ENCODE peak calls at places on chromosomes 1 and 21, in four cellular contexts. P is BE2C, S is AG04449, X is GM23248. M is an unnamed sample.
A peak's percentile ranks its signal among the peaks of the same experiment; 100 is the strongest.

GRCh38 chr1:150763631-150764223 is 1.9 kb downstream of the CTSS start:
- DNase-seq in P (no peak), S (no peak), X (no peak), M (no peak)

GRCh38 chr21:44932366-44933181 is 7.3 kb upstream of the SLX9 start:
- DNase-seq in P (peak; percentile 43), S (no peak), X (peak; percentile 72), M (no peak)

GRCh38 chr1:74508449-74508848 is 4.0 kb downstream of the LRRC53 start:
- DNase-seq in P (peak; percentile 32), S (no peak), X (no peak), M (no peak)

GRCh38 chr1:119647228-119647733 is 785 bp downstream of the ZNF697 start:
- DNase-seq in P (no peak), S (no peak), X (peak; percentile 52), M (no peak)

GRCh38 chr1:34684246-34684645 is 70.6 kb upstream of the GJB5 start:
- DNase-seq in P (no peak), S (no peak), X (no peak), M (no peak)

GRCh38 chr21:36788116-36788515 is 89.2 kb downstream of the SIM2 start:
- DNase-seq in P (no peak), S (no peak), X (no peak), M (peak; percentile 19)

GRCh38 chr21:42593815-42594157 is 59.6 kb upstream of the PDE9A start:
- DNase-seq in P (no peak), S (no peak), X (no peak), M (no peak)

GRCh38 chr1:12063141-12064072 is at the start of gene TNFRSF8:
- DNase-seq in P (no peak), S (no peak), X (peak; percentile 71), M (no peak)

GRCh38 chr21:45607021-45607921 is 36.3 kb upstream of the PCBP3 start:
- DNase-seq in P (no peak), S (no peak), X (no peak), M (no peak)

DNA sequence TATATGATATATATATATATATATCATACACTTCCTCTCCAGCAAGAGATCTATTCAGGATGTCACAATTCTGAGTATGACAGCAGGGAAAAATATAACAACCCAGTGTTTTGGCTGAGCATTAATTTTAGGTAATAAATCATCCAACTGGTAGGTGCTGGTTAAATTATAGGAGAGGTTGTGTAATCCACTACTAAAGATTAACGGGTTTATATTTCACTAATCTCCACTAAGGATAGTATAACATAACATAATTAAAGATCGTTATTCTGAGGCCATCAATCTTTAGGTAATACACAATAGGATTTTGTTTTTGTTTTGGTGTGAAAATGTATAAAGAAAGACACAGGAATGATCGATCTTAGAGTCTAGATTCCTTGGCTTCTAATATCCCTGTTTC is 102.2 kb downstream of the COQ8A start:
- DNase-seq in P (no peak), S (no peak), X (no peak), M (no peak)
- H3K4me3 ChIP-seq in P (no peak overlapping the region), S (no peak overlapping the region), X (no peak overlapping the region), M (no peak overlapping the region)

GRCh38 chr1:235325139-235325538 is 2.8 kb downstream of the ARID4B start:
- DNase-seq in P (no peak), S (no peak), X (no peak), M (no peak)
- H3K4me3 ChIP-seq in P (peak overlapping the region; percentile 93), S (no peak overlapping the region), X (peak overlapping the region; percentile 88), M (no peak overlapping the region)

DNA sequence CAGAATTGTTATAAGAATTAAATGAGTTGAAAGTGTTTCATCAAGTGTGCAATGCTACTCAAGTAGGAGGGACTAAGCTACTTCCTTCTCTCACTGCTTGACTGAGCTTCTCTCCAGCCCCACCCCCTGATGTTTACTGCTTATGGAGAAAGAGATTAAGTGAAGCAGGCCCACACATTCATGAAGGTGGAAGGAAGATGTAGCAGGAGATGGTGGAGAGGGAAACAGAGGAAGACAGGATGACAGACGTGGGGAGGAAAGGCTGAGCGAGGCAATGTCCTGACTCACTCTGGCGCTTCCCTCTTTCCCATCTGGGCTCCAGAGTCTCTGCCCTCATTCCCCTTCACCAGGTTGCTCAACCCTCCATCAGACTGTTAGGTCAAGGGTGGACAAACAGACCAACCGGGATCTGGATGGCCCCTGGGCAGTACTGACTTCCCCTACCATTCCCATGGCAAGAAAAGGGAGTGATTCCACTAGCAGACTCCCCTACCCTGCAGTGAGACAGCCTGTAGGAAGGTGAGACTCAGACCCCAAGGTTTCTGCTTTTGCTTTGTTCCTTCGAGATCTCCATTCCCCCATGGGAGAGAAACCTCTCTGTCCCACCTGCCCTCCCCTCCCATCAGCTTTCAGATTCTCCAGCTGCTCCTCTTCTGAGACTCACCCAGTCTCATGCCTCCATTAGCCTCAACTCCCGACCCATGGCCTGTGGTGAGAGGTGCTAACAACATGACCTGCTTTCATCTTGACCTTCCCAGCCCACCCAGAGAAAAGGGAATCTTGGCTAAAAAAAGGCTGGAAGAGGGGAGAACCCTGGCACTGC is 3.1 kb upstream of the ARHGEF2 start:
- DNase-seq in P (no peak), S (no peak), X (peak; percentile 90), M (no peak)
- H3K4me3 ChIP-seq in P (peak overlapping the region; percentile 3), S (peak overlapping the region; percentile 88), X (peak overlapping the region; percentile 94), M (peak overlapping the region; percentile 80)

DNA sequence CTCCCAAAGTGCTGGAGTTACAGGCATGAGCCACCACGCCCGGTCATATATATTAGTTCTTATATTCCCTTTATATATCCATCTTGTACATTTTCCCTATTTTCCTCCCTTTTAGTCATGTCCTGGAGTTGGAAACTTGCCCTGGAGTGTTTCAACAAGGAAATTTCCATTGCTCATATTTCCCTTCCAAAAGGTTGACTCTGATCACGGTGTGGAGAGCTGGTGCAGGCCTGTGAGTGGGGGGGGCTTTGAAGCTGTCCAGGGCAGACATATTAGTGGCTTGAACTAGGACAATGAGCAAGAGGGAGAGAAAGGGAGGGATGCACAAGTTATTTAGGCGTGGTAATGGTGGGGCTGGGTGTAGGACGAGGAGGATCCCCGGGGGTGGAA is 30.5 kb upstream of the TMEM61 start:
- DNase-seq in P (no peak), S (no peak), X (peak; percentile 76), M (no peak)
- H3K4me3 ChIP-seq in P (peak overlapping the region; percentile 44), S (no peak overlapping the region), X (no peak overlapping the region), M (no peak overlapping the region)

M was measured in BJ.